ENCODE peak calls at places on chromosomes 3 and 15, in seven cellular contexts. N is HFF-Myc, O is choroid plexus epithelial cell, U is A549, X is K562, R is BE2C, S is PC-3. I is an unnamed sample.

GRCh38 chr3:159273070-159273469 is 471.2 kb downstream of the MFSD1 start:
- DNase-seq in N (no peak), O (no peak), U (no peak), X (no peak), R (peak), S (no peak), I (no peak)

GRCh38 chr3:107690522-107691138 is 167.9 kb downstream of the BBX start:
- DNase-seq in N (no peak), O (peak), U (peak), X (peak), R (no peak), S (peak), I (no peak)

GRCh38 chr3:46970391-46971091 is 6.0 kb downstream of the CCDC12 start:
- DNase-seq in N (no peak), O (no peak), U (peak), X (no peak), R (no peak), S (no peak), I (no peak)

GRCh38 chr15:56871180-56871579 is 47.3 kb upstream of the TCF12 start:
- DNase-seq in N (peak), O (peak), U (peak), X (no peak), R (no peak), S (peak), I (no peak)

GRCh38 chr3:113035387-113035982 is 44.7 kb downstream of the GTPBP8 start:
- DNase-seq in N (no peak), O (peak), U (peak), X (peak), R (peak), S (peak), I (peak)

GRCh38 chr3:177329854-177330253 is 132.6 kb upstream of the TBL1XR1 start:
- DNase-seq in N (no peak), O (no peak), U (no peak), X (no peak), R (no peak), S (no peak), I (no peak)

GRCh38 chr15:79296583-79296982 is 14.1 kb downstream of the ANKRD34C start:
- DNase-seq in N (no peak), O (no peak), U (peak), X (no peak), R (peak), S (no peak), I (no peak)

GRCh38 chr3:148911173-148911572 is 46.1 kb downstream of the CPA3 start:
- DNase-seq in N (no peak), O (no peak), U (no peak), X (no peak), R (no peak), S (peak), I (no peak)

GRCh38 chr15:28013480-28013879 is 85.6 kb downstream of the OCA2 start:
- DNase-seq in N (no peak), O (no peak), U (no peak), X (no peak), R (no peak), S (no peak), I (no peak)

GRCh38 chr3:32296251-32297204 is 58.0 kb downstream of the CMTM8 start:
- DNase-seq in N (peak), O (peak), U (peak), X (peak), R (peak), S (peak), I (peak)

GRCh38 chr15:43941555-43941954 is 114.8 kb downstream of the WDR76 start:
- DNase-seq in N (no peak), O (no peak), U (no peak), X (no peak), R (no peak), S (no peak), I (no peak)
- TF ChIP-seq CTCF in N (no peak), O (no peak), U (no peak), X (no peak), R (no peak), S (no peak), I (no peak)

GRCh38 chr3:50256978-50257890 is 11.7 kb upstream of the SEMA3B start:
- DNase-seq in N (no peak), O (peak), U (peak), X (peak), R (peak), S (peak), I (peak)

GRCh38 chr3:50257990-50258389 is 11.0 kb upstream of the SEMA3B start:
- DNase-seq in N (no peak), O (no peak), U (no peak), X (no peak), R (no peak), S (no peak), I (no peak)

GRCh38 chr3:50259432-50260026 is 9.4 kb upstream of the SEMA3B start:
- DNase-seq in N (no peak), O (no peak), U (no peak), X (no peak), R (no peak), S (no peak), I (no peak)

GRCh38 chr3:50260027-50260941 is 8.7 kb upstream of the SEMA3B start:
- DNase-seq in N (no peak), O (peak), U (peak), X (peak), R (peak), S (peak), I (peak)

DNA sequence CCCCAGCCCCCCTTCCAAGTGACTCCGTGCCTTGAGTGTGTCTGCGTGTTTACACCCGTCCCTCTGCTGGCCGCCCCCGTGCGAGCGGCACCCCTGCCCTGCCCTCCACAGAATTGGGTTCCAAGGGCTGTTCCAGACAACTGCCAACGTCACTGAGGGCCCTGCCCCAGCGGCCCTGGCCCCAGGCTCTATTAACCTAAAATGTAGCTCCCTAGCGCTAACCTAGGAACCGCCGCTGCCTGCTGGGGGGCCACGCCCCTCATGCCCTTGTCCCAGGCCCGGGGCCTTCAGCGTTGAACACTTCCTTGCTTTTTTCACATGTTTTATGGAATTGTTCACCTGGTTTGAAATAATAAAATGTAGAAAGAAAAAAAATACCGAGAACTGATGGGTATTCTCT is 10.0 kb upstream of the SEMA3B start:
- DNase-seq in N (no peak), O (no peak), U (no peak), X (no peak), R (no peak), S (no peak), I (no peak)
- TF ChIP-seq CTCF in N (no peak), O (no peak), U (no peak), X (no peak), R (no peak), S (no peak), I (peak)

GRCh38 chr3:141307351-141308059 is 60.8 kb upstream of the ZBTB38 start:
- DNase-seq in N (no peak), O (no peak), U (no peak), X (no peak), R (no peak), S (no peak), I (no peak)

GRCh38 chr3:141306922-141307321 is 61.4 kb upstream of the ZBTB38 start:
- DNase-seq in N (no peak), O (no peak), U (no peak), X (no peak), R (no peak), S (peak), I (no peak)

GRCh38 chr3:141311170-141311495 is 57.2 kb upstream of the ZBTB38 start:
- DNase-seq in N (no peak), O (no peak), U (no peak), X (no peak), R (no peak), S (no peak), I (no peak)

GRCh38 chr3:141306276-141306675 is 62.0 kb upstream of the ZBTB38 start:
- DNase-seq in N (no peak), O (no peak), U (no peak), X (no peak), R (no peak), S (no peak), I (no peak)

GRCh38 chr3:141308588-141309218 is 59.6 kb upstream of the ZBTB38 start:
- DNase-seq in N (no peak), O (peak), U (peak), X (peak), R (peak), S (peak), I (peak)
- TF ChIP-seq CTCF in N (peak), O (peak), U (peak), X (peak), R (peak), S (peak), I (peak)

GRCh38 chr15:74569731-74570070 is 28.7 kb downstream of the ARID3B start:
- DNase-seq in N (no peak), O (no peak), U (no peak), X (no peak), R (no peak), S (no peak), I (no peak)
- TF ChIP-seq CTCF in N (no peak), O (no peak), U (no peak), X (no peak), R (no peak), S (no peak), I (no peak)

DNA sequence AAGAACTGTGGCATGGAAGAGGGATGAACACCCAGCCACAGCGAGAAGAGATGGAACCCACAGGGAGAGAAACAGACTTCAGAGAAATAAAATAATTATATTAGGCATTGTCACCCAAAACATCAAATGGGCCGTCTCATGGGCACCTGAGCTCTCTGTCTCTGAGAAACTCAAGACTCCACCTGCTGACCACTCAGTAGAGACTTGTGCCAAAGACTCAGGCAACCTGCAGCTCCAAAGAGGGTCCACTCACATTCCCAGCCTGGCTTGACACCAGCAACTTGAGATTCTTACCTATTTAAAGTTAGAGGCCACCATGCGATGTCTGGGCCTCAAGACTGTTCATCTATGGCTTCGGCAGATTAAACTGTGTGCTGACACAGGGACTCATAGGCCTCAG is 12.0 kb downstream of the SEMA5B start:
- DNase-seq in N (no peak), O (no peak), U (no peak), X (no peak), R (no peak), S (peak), I (no peak)
- TF ChIP-seq CTCF in N (no peak), O (no peak), U (peak), X (no peak), R (no peak), S (peak), I (no peak)

GRCh38 chr3:187256217-187256616 is 35.3 kb downstream of the MASP1 start:
- DNase-seq in N (no peak), O (no peak), U (no peak), X (peak), R (no peak), S (no peak), I (no peak)
- TF ChIP-seq CTCF in N (no peak), O (peak), U (no peak), X (no peak), R (peak), S (no peak), I (peak)

GRCh38 chr3:115977866-115978265 is 354.6 kb downstream of the GAP43 start:
- DNase-seq in N (no peak), O (no peak), U (no peak), X (no peak), R (no peak), S (no peak), I (no peak)
- TF ChIP-seq CTCF in N (no peak), O (peak), U (no peak), X (no peak), R (peak), S (no peak), I (no peak)

GRCh38 chr15:73464602-73465001 is 21.6 kb downstream of the REC114 start:
- DNase-seq in N (no peak), O (peak), U (no peak), X (peak), R (no peak), S (peak), I (peak)
- TF ChIP-seq CTCF in N (peak), O (peak), U (no peak), X (peak), R (peak), S (peak), I (peak)

I was measured in endothelial cell.